ENCODE peak calls at places on chromosomes 6 and 20, in five cellular contexts. One of them, this sample, is unnamed.
A peak's percentile ranks its signal among the peaks of the same experiment; 100 is the strongest.

GRCh38 chr6:89260310-89260709 is 43.2 kb upstream of the GABRR1 start:
- DNase-seq in HCT116: no peak
- DNase-seq in HFFc6: no peak
- DNase-seq in fibroblast of the aortic adventitia: no peak
- DNase-seq in endothelial cell: no peak
- DNase-seq in this sample: no peak

GRCh38 chr6:139187489-139187888 is 52.6 kb downstream of the HECA start:
- DNase-seq in fibroblast of the aortic adventitia: no peak
- DNase-seq in endothelial cell: no peak
- DNase-seq in HCT116: no peak
- DNase-seq in HFFc6: no peak
- DNase-seq in this sample: no peak

GRCh38 chr6:12051861-12052368 is 39.8 kb downstream of the HIVEP1 start:
- DNase-seq in endothelial cell: no peak
- DNase-seq in HFFc6: no peak
- DNase-seq in HCT116: no peak
- DNase-seq in fibroblast of the aortic adventitia: no peak
- DNase-seq in this sample: no peak

GRCh38 chr6:140660295-140660694 is 1285.8 kb upstream of the CITED2 start:
- DNase-seq in HCT116: no peak
- DNase-seq in endothelial cell: no peak
- DNase-seq in HFFc6: no peak
- DNase-seq in fibroblast of the aortic adventitia: peak; percentile 37
- DNase-seq in this sample: no peak

GRCh38 chr6:85157266-85157665 is 292.6 kb upstream of the NT5E start:
- DNase-seq in fibroblast of the aortic adventitia: no peak
- DNase-seq in HCT116: no peak
- DNase-seq in endothelial cell: no peak
- DNase-seq in HFFc6: no peak
- DNase-seq in this sample: no peak

GRCh38 chr20:38395165-38395564 is 40.0 kb downstream of the SNHG17 start:
- DNase-seq in HFFc6: peak; percentile 8
- DNase-seq in HCT116: no peak
- DNase-seq in fibroblast of the aortic adventitia: peak; percentile 41
- DNase-seq in endothelial cell: no peak
- DNase-seq in this sample: no peak

GRCh38 chr6:29797120-29797519 is 30.5 kb upstream of the HLA-G start:
- DNase-seq in endothelial cell: no peak
- DNase-seq in HCT116: no peak
- DNase-seq in fibroblast of the aortic adventitia: peak; percentile 85
- DNase-seq in HFFc6: peak; percentile 91
- DNase-seq in this sample: no peak

GRCh38 chr6:131876545-131876944 is 68.7 kb downstream of the ENPP1 start:
- DNase-seq in HCT116: no peak
- DNase-seq in endothelial cell: no peak
- DNase-seq in fibroblast of the aortic adventitia: no peak
- DNase-seq in HFFc6: no peak
- DNase-seq in this sample: no peak

GRCh38 chr6:132275253-132275970 is 125.9 kb downstream of the MOXD1 start:
- DNase-seq in fibroblast of the aortic adventitia: no peak
- DNase-seq in endothelial cell: no peak
- DNase-seq in HCT116: no peak
- DNase-seq in HFFc6: no peak
- DNase-seq in this sample: no peak

GRCh38 chr6:6631526-6632276 is 43.2 kb downstream of the LY86 start:
- DNase-seq in endothelial cell: no peak
- DNase-seq in HFFc6: no peak
- DNase-seq in HCT116: no peak
- DNase-seq in fibroblast of the aortic adventitia: peak; percentile 66
- DNase-seq in this sample: no peak

GRCh38 chr6:16380220-16380809 is 141.9 kb downstream of the GMPR start:
- DNase-seq in fibroblast of the aortic adventitia: no peak
- DNase-seq in endothelial cell: no peak
- DNase-seq in HFFc6: no peak
- DNase-seq in HCT116: no peak
- DNase-seq in this sample: no peak

DNA sequence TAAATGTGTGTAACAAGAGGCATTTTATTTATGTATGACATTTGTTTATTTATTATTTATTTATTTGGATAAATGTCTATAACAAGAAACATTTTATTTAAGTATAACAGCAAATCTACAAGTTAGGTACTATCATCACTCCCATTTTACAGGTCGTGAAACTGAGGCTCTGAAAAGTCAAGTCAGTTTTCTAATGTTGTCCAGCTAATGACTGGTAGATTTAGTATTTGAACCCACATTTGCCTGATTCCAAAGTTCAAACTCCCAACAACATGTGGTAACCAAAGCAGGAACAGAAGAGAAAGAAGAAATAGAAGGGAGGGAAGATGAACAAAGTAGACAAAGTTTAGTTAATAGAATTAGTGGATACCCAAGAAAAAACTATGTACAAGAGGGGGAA is 32.9 kb downstream of the BCAS1 start:
- DNase-seq in fibroblast of the aortic adventitia: no peak
- DNase-seq in HCT116: no peak
- DNase-seq in HFFc6: no peak
- DNase-seq in endothelial cell: no peak
- DNase-seq in this sample: no peak
- TF ChIP-seq CTCF in fibroblast of the aortic adventitia: no peak
- TF ChIP-seq CTCF in HCT116: no peak
- TF ChIP-seq CTCF in HFFc6: no peak
- TF ChIP-seq CTCF in endothelial cell: no peak
- TF ChIP-seq CTCF in this sample: no peak

GRCh38 chr6:41464019-41464418 is 82.2 kb upstream of the FOXP4 start:
- DNase-seq in fibroblast of the aortic adventitia: no peak
- DNase-seq in HFFc6: no peak
- DNase-seq in endothelial cell: no peak
- DNase-seq in HCT116: no peak
- DNase-seq in this sample: no peak

GRCh38 chr6:41462033-41462432 is 84.1 kb upstream of the FOXP4 start:
- DNase-seq in HFFc6: no peak
- DNase-seq in fibroblast of the aortic adventitia: no peak
- DNase-seq in HCT116: no peak
- DNase-seq in endothelial cell: no peak
- DNase-seq in this sample: no peak

GRCh38 chr6:41460742-41461336 is 85.3 kb upstream of the FOXP4 start:
- DNase-seq in fibroblast of the aortic adventitia: peak; percentile 9
- DNase-seq in endothelial cell: no peak
- DNase-seq in HFFc6: no peak
- DNase-seq in HCT116: peak; percentile 22
- DNase-seq in this sample: no peak

GRCh38 chr6:41464481-41464880 is 81.7 kb upstream of the FOXP4 start:
- DNase-seq in endothelial cell: no peak
- DNase-seq in fibroblast of the aortic adventitia: peak; percentile 11
- DNase-seq in HFFc6: peak; percentile 10
- DNase-seq in HCT116: no peak
- DNase-seq in this sample: no peak

DNA sequence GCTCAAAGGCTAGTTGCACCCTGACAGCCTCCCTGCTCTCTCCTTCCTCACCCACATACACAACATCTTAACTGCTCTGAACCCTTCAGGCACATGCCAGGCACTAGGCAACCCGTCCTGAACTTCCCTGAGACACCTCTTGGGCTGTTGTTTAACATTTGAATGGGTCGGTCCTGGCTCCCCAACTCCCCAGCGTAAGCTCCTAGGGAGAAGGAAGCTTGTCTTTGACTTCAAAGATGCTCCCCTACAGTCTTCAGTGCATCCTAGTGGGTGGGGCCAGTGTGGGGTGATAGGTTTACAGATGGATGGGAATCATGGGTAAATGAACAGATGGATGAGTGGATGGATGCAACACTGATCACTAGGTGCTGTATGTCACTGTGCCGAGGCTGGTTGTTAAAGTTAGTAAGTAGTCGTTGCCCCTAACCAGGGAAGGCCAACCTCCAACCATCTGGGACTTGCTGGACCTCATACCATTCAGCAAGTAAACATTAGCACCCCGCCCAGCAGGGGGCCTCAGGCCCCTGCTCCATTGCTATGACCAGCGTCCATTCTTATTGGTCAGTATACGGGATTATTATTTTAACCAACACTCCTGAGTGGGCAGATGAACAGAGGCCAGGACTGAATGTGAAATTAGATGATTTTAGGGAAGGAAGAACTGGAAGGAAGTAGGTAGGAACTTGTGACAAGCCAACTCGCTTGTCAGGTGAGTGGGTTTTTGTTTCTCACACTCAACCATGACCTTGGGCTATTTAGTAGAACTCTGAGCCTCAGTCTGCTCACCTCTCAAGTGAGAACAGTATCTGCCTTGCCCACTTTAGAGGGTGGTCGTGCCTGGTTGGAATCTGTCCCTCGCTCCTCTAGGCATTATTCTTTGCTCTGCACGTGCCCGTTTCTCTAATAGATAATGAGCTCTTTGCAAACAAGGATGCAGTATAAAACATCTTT is 82.9 kb upstream of the FOXP4 start:
- DNase-seq in fibroblast of the aortic adventitia: peak; percentile 79
- DNase-seq in HFFc6: peak; percentile 56
- DNase-seq in HCT116: peak; percentile 27
- DNase-seq in endothelial cell: peak; percentile 69
- DNase-seq in this sample: peak; percentile 26
- TF ChIP-seq CTCF in fibroblast of the aortic adventitia: peak; percentile 78
- TF ChIP-seq CTCF in HFFc6: peak; percentile 81
- TF ChIP-seq CTCF in HCT116: peak; percentile 71
- TF ChIP-seq CTCF in endothelial cell: peak; percentile 28
- TF ChIP-seq CTCF in this sample: peak; percentile 78

DNA sequence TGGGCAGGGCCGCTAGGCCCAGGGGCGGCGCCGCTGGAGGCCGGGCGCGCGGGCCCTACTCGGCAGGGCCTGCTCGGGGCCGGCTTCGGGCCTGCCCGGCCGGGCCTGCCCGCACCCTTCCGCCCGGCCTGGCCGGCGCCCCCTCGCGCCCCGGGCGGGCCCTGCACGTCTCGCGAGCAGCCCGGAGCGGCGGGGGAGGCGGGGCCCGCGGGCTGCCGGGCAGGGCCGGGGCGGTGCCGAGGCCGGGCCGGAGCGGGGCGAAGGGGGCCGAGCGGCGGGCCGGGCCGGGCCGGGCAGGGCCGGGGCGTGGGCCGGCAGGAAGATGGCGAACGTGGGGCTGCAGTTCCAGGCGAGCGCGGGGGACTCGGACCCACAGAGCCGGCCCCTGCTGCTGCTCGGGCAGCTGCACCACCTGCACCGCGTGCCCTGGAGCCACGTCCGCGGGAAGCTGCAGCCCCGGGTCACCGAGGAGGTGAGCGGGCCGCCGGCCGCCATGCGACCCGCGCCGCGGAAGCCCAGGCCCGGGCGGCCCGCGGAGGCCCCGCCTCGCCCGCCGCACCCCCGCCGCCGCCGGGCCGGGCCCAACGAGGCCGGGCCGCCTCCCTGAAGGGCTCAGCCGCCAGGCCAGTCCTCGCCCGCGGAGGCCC is at the start of gene NPEPL1:
- DNase-seq in HFFc6: no peak
- DNase-seq in fibroblast of the aortic adventitia: peak; percentile 64
- DNase-seq in HCT116: peak; percentile 28
- DNase-seq in endothelial cell: peak; percentile 85
- DNase-seq in this sample: no peak
- TF ChIP-seq CTCF in HFFc6: no peak
- TF ChIP-seq CTCF in fibroblast of the aortic adventitia: no peak
- TF ChIP-seq CTCF in HCT116: no peak
- TF ChIP-seq CTCF in endothelial cell: no peak
- TF ChIP-seq CTCF in this sample: no peak

GRCh38 chr20:47490795-47491194 is 10.9 kb upstream of the NCOA3 start:
- DNase-seq in endothelial cell: no peak
- DNase-seq in HCT116: no peak
- DNase-seq in HFFc6: no peak
- DNase-seq in fibroblast of the aortic adventitia: no peak
- DNase-seq in this sample: no peak

GRCh38 chr20:47496118-47496517 is 5.6 kb upstream of the NCOA3 start:
- DNase-seq in fibroblast of the aortic adventitia: no peak
- DNase-seq in HFFc6: no peak
- DNase-seq in endothelial cell: no peak
- DNase-seq in HCT116: no peak
- DNase-seq in this sample: no peak

GRCh38 chr20:47492284-47492683 is 9.4 kb upstream of the NCOA3 start:
- DNase-seq in HCT116: no peak
- DNase-seq in endothelial cell: no peak
- DNase-seq in fibroblast of the aortic adventitia: no peak
- DNase-seq in HFFc6: no peak
- DNase-seq in this sample: no peak

GRCh38 chr20:47493175-47493953 is 8.3 kb upstream of the NCOA3 start:
- DNase-seq in HFFc6: peak; percentile 37
- DNase-seq in HCT116: peak; percentile 36
- DNase-seq in endothelial cell: no peak
- DNase-seq in fibroblast of the aortic adventitia: peak; percentile 93
- DNase-seq in this sample: peak; percentile 49

DNA sequence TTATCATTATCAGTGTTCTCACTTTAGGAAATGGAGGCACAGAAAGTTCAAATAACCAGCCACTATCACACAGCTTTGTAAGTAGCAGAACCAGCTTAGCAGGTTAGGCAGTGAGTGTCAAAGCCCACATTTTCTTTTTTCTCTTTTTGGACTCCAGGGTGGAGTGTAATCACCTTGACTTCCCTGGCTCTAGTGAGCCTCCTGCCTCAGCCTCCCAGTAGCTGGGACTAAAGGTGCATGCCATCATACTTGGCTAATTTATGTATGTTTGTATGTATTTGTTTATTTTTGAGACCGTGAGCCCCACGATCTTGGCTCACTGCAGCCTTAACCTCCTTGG is 7.8 kb upstream of the NCOA3 start:
- DNase-seq in endothelial cell: no peak
- DNase-seq in fibroblast of the aortic adventitia: no peak
- DNase-seq in HFFc6: no peak
- DNase-seq in HCT116: no peak
- DNase-seq in this sample: no peak
- TF ChIP-seq CTCF in endothelial cell: no peak
- TF ChIP-seq CTCF in fibroblast of the aortic adventitia: no peak
- TF ChIP-seq CTCF in HFFc6: no peak
- TF ChIP-seq CTCF in HCT116: no peak
- TF ChIP-seq CTCF in this sample: no peak

DNA sequence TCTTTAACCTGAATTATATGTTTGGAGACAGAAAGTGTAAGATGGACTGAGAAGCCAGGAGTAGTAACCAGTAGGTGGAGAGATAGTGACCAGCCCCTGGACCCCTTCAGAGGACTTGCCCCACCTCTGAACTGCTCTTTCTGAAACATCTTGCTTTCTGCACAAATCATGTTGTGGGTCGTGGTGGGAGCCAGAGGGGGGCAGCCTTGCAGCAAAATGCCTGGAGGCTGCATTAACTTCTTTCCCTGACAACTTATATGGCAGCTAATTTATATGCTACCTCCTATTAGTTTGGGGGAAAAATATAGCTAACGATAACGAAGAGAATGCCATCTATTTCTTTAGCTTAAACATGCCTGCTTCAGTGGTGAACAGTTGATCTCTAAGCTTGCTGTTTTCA is 859.8 kb downstream of the MAFB start:
- DNase-seq in HCT116: no peak
- DNase-seq in endothelial cell: peak; percentile 23
- DNase-seq in HFFc6: no peak
- DNase-seq in fibroblast of the aortic adventitia: no peak
- DNase-seq in this sample: no peak
- TF ChIP-seq CTCF in HCT116: no peak
- TF ChIP-seq CTCF in endothelial cell: peak; percentile 13
- TF ChIP-seq CTCF in HFFc6: peak; percentile 54
- TF ChIP-seq CTCF in fibroblast of the aortic adventitia: peak; percentile 43
- TF ChIP-seq CTCF in this sample: peak; percentile 48

This sample was measured in HFF-Myc.